ENCODE peak calls at places on chromosomes 7 and 10, in eight cellular contexts. R, H, Q, Y, W, T, X and B are unnamed samples.

GRCh38 chr10:80144302-80145131 is 12.0 kb downstream of the PLAC9 start:
- DNase-seq in R (no peak), H (peak), Q (no peak), Y (no peak), W (no peak), T (peak), X (no peak), B (no peak)

GRCh38 chr7:80722596-80723141 is 84.2 kb downstream of the CD36 start:
- DNase-seq in R (peak), H (no peak), Q (peak), Y (peak), W (peak), T (no peak), X (peak), B (no peak)

GRCh38 chr7:158396982-158397862 is 190.4 kb downstream of the PTPRN2 start:
- DNase-seq in R (no peak), H (no peak), Q (no peak), Y (no peak), W (no peak), T (peak), X (no peak), B (no peak)

GRCh38 chr7:151432658-151433521 is 7.1 kb downstream of the CRYGN start:
- DNase-seq in R (no peak), H (peak), Q (no peak), Y (no peak), W (no peak), T (peak), X (no peak), B (no peak)

GRCh38 chr10:75976681-75977080 is 545.3 kb downstream of the LRMDA start:
- DNase-seq in R (no peak), H (no peak), Q (no peak), Y (no peak), W (no peak), T (no peak), X (no peak), B (no peak)

GRCh38 chr10:53716156-53716555 is 943.6 kb upstream of the MBL2 start:
- DNase-seq in R (no peak), H (no peak), Q (no peak), Y (no peak), W (no peak), T (no peak), X (no peak), B (no peak)

GRCh38 chr10:63384675-63385074 is 81.1 kb downstream of the JMJD1C start:
- DNase-seq in R (no peak), H (no peak), Q (no peak), Y (no peak), W (no peak), T (no peak), X (no peak), B (peak)

GRCh38 chr10:109456566-109457361 is 466.5 kb downstream of the XPNPEP1 start:
- DNase-seq in R (no peak), H (peak), Q (no peak), Y (no peak), W (no peak), T (no peak), X (no peak), B (no peak)

GRCh38 chr10:93173867-93174845 is 100.5 kb downstream of the CYP26A1 start:
- DNase-seq in R (no peak), H (no peak), Q (no peak), Y (no peak), W (no peak), T (no peak), X (no peak), B (no peak)

GRCh38 chr7:130182990-130183389 is 22.2 kb downstream of the TMEM209 start:
- DNase-seq in R (no peak), H (no peak), Q (no peak), Y (peak), W (no peak), T (no peak), X (no peak), B (no peak)

GRCh38 chr7:20310963-20311742 is 19.5 kb upstream of the ITGB8 start:
- DNase-seq in R (no peak), H (no peak), Q (no peak), Y (peak), W (peak), T (peak), X (no peak), B (peak)

GRCh38 chr7:107327986-107328569 is 141.8 kb upstream of the GPR22 start:
- DNase-seq in R (no peak), H (no peak), Q (no peak), Y (peak), W (no peak), T (no peak), X (no peak), B (no peak)

GRCh38 chr7:51340936-51341335 is 24.3 kb upstream of the COBL start:
- DNase-seq in R (no peak), H (no peak), Q (no peak), Y (no peak), W (no peak), T (no peak), X (no peak), B (no peak)

GRCh38 chr7:99976626-99977025 is 795 bp upstream of the AZGP1 start:
- DNase-seq in R (no peak), H (no peak), Q (no peak), Y (no peak), W (no peak), T (no peak), X (no peak), B (no peak)

GRCh38 chr7:99974681-99975080 is 1.1 kb downstream of the AZGP1 start:
- DNase-seq in R (no peak), H (no peak), Q (no peak), Y (no peak), W (no peak), T (no peak), X (no peak), B (no peak)

GRCh38 chr7:99971242-99971641 is 4.6 kb downstream of the AZGP1 start:
- DNase-seq in R (no peak), H (no peak), Q (no peak), Y (no peak), W (no peak), T (no peak), X (no peak), B (no peak)

DNA sequence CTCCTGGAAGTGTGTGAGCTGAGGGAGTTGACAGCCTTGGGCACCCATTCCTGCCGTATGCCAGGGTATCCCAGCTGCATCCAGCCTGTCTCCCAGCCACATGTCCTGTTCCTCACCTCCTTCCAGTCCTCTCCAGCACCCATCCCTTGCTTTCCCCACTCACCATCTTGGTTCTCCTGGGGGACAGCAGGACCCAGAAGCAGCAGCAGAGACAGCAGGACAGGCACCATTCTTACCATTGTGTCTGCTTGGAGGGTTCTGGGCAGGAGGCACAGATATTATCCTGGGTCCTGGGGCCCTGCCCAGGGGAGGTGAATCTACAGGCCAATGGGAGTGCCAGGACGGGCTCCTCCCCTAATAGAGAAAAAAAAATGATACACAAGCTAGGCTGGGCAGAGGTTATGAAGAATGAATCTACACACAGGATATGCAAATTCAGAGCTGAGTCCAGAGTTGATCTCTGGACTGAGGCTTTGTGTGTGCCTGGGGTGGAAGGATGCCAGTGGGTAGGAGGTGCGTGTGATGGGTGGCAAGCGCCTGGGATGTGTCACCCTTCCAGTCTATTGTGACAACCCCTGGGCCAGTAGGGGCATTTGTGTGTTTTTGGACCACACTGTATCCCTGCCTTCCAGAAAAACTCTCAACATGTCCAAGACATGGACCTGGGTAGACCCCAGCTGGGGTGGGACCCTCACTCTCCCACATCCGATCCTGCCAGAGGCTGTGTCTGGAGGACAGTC is at the start of gene AZGP1:
- DNase-seq in R (no peak), H (no peak), Q (no peak), Y (no peak), W (no peak), T (no peak), X (no peak), B (peak)
- TF ChIP-seq POLR2A in R (no peak), H (no peak), Q (no peak), Y (no peak), W (no peak), T (no peak), X (no peak), B (no peak)

GRCh38 chr10:994836-995558 is 6.8 kb downstream of the GTPBP4 start:
- DNase-seq in R (no peak), H (no peak), Q (no peak), Y (no peak), W (no peak), T (no peak), X (no peak), B (no peak)
- TF ChIP-seq POLR2A in R (no peak), H (no peak), Q (no peak), Y (no peak), W (no peak), T (no peak), X (no peak), B (no peak)

GRCh38 chr7:25852249-25852994 is 299.6 kb upstream of the NFE2L3 start:
- DNase-seq in R (no peak), H (peak), Q (peak), Y (no peak), W (no peak), T (peak), X (no peak), B (no peak)
- TF ChIP-seq POLR2A in R (no peak), H (no peak), Q (no peak), Y (no peak), W (no peak), T (peak), X (no peak), B (no peak)

DNA sequence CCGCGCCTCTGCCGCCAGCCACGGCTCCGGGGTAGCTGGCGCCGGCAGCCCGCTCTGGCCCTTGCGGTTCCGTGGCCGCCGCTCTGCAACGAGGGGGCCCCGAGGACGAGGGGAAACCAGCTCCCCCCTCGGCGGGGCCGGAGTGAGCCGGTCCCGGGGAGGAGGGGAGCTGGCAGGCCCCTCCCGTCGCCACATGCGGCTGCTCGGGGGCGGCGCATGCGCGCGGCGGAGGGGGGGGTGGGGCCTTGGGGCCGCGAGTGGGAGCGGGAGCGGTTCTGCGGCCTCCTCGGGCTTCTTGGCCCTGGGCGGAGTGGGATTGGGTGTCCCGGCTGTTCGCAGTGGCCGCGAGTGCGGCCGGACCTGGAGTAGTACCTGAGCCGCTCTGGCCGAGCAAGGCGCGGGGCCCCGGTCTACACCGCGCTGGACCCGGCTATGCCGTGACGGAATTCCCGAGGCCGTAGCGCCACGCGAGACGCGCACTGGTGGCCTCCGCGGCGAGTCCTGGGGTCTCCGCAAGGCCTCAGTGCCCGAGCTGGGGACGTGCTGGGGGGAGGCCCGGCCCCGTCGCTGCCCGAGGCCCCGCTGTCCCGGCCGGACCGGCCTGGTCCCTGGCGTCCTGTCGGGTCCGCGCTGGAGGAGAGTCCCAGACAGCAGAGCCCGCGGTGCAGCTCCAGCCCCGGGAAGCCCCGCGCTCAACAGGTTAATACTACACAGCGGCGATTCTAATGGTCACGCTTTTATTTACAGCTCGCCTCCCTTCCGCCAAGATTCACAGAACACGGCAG is 483 bp upstream of the PAXIP1 start:
- DNase-seq in R (peak), H (peak), Q (peak), Y (peak), W (peak), T (peak), X (peak), B (peak)
- TF ChIP-seq POLR2A in R (peak), H (peak), Q (peak), Y (no peak), W (peak), T (peak), X (peak), B (peak)

GRCh38 chr7:1473864-1474512 is 14.7 kb upstream of the MICALL2 start:
- DNase-seq in R (peak), H (peak), Q (peak), Y (peak), W (peak), T (peak), X (peak), B (peak)
- TF ChIP-seq POLR2A in R (no peak), H (no peak), Q (no peak), Y (no peak), W (no peak), T (peak), X (no peak), B (no peak)